ENCODE peak calls at places on chromosomes 7 and 10, in ten cellular contexts. L is NCI-H69; K is HT1080; E is DMS153; G is PC-3; B is lower leg skin; W is retina; R is T-cell; J is hepatocyte; C is stimulated activated CD4-positive, alpha-beta T cell treated with anti-CD3 and anti-CD28 coated beads, Interleukin-1b, Interleukin-23, amount 100 ng/mL, for 24 hours. F is an unnamed sample.

GRCh38 chr10:1417574-1417973 is 319.8 kb downstream of the ADARB2 start:
- DNase-seq in K (no peak), R (no peak), B (no peak), J (no peak), E (no peak), C (no peak), W (no peak), L (no peak), G (no peak), F (no peak)

GRCh38 chr10:93181249-93181928 is 107.7 kb downstream of the CYP26A1 start:
- DNase-seq in E (no peak), L (no peak), R (no peak), B (no peak), W (no peak), C (no peak), G (no peak), J (no peak), K (no peak), F (no peak)

GRCh38 chr7:132028144-132028920 is 471.9 kb upstream of the PODXL start:
- DNase-seq in K (no peak), J (no peak), E (no peak), R (no peak), L (no peak), G (peak; percentile 91), C (no peak), B (no peak), W (no peak), F (no peak)

GRCh38 chr7:5709347-5709950 is 72.0 kb downstream of the RNF216 start:
- DNase-seq in G (no peak), C (no peak), R (no peak), E (no peak), K (no peak), L (no peak), J (no peak), W (no peak), B (no peak), F (no peak)

GRCh38 chr7:77479536-77480088 is 57.5 kb upstream of the PTPN12 start:
- DNase-seq in W (no peak), B (no peak), K (no peak), R (no peak), G (peak; percentile 76), C (no peak), L (peak; percentile 59), E (peak; percentile 75), J (peak; percentile 17), F (peak; percentile 23)

GRCh38 chr10:5187852-5188251 is 2.9 kb upstream of the AKR1C8 start:
- DNase-seq in E (no peak), G (no peak), J (no peak), W (no peak), R (no peak), C (no peak), K (no peak), L (no peak), B (no peak), F (no peak)

GRCh38 chr7:65429642-65430343 is 56.1 kb downstream of the ZNF92 start:
- DNase-seq in R (no peak), C (no peak), J (no peak), K (no peak), W (no peak), G (no peak), B (no peak), L (no peak), E (no peak), F (no peak)

GRCh38 chr7:94325121-94325475 is 69.6 kb upstream of the COL1A2 start:
- DNase-seq in W (no peak), C (no peak), R (no peak), L (no peak), E (no peak), B (no peak), G (no peak), J (no peak), K (no peak), F (no peak)

GRCh38 chr10:70991140-70992124 is 103.1 kb upstream of the PCBD1 start:
- DNase-seq in J (no peak), W (no peak), R (no peak), E (no peak), L (no peak), B (no peak), C (no peak), K (no peak), G (no peak), F (no peak)

GRCh38 chr10:72679838-72680241 is 12.1 kb upstream of the MCU start:
- DNase-seq in C (no peak), W (no peak), E (no peak), G (no peak), J (peak; percentile 45), R (no peak), L (no peak), K (no peak), B (no peak), F (no peak)

GRCh38 chr10:69005704-69006103 is 17.1 kb downstream of the KIFBP start:
- DNase-seq in W (no peak), L (no peak), G (no peak), K (no peak), B (no peak), C (no peak), J (no peak), R (no peak), E (no peak), F (no peak)

GRCh38 chr10:78688945-78689935 is 379.5 kb upstream of the ZMIZ1 start:
- DNase-seq in J (peak; percentile 50), K (no peak), L (peak; percentile 95), C (no peak), B (no peak), W (peak; percentile 88), R (no peak), G (no peak), E (peak; percentile 90), F (peak; percentile 94)

GRCh38 chr10:13390604-13391522 is 42.8 kb upstream of the SEPHS1 start:
- DNase-seq in G (no peak), K (no peak), J (no peak), W (no peak), B (no peak), R (no peak), C (no peak), E (no peak), L (no peak), F (no peak)

GRCh38 chr10:44417761-44418160 is 32.9 kb upstream of the CXCL12 start:
- DNase-seq in J (no peak), E (no peak), K (no peak), R (no peak), G (no peak), C (no peak), B (peak; percentile 63), L (no peak), W (no peak), F (no peak)

GRCh38 chr10:52701647-52702046 is 70.9 kb downstream of the MBL2 start:
- DNase-seq in B (no peak), J (no peak), G (no peak), R (no peak), C (no peak), K (no peak), W (no peak), L (peak; percentile 26), E (no peak), F (peak; percentile 75)

GRCh38 chr10:125060038-125060437 is 100.3 kb downstream of the CTBP2 start:
- DNase-seq in G (no peak), B (no peak), R (no peak), J (no peak), C (no peak), L (no peak), W (no peak), K (no peak), E (no peak), F (no peak)

GRCh38 chr7:42170724-42171123 is 66.3 kb downstream of the GLI3 start:
- DNase-seq in G (peak; percentile 94), W (no peak), B (no peak), R (no peak), C (no peak), L (no peak), K (peak; percentile 67), J (no peak), E (no peak), F (no peak)

GRCh38 chr7:96178581-96178980 is 143.3 kb downstream of the SLC25A13 start:
- DNase-seq in W (no peak), G (peak; percentile 49), C (no peak), J (no peak), K (peak; percentile 18), R (no peak), L (peak; percentile 98), E (no peak), B (no peak), F (no peak)

GRCh38 chr7:52634996-52635395 is 400.4 kb upstream of the POM121L12 start:
- DNase-seq in L (no peak), W (no peak), J (peak; percentile 65), C (no peak), B (no peak), E (no peak), G (peak; percentile 14), R (no peak), K (peak; percentile 6), F (no peak)

GRCh38 chr10:116892873-116893685 is 43.8 kb downstream of the ENO4 start:
- DNase-seq in R (no peak), K (no peak), C (no peak), G (peak; percentile 16), W (peak; percentile 67), J (peak; percentile 47), E (peak; percentile 9), L (peak; percentile 91), B (no peak), F (peak; percentile 86)

GRCh38 chr7:112067609-112068540 is 138.3 kb downstream of the DOCK4 start:
- DNase-seq in R (no peak), K (no peak), G (no peak), J (no peak), C (no peak), E (no peak), L (peak; percentile 93), W (no peak), B (no peak), F (peak; percentile 25)

GRCh38 chr10:26481914-26482550 is 43.9 kb downstream of the APBB1IP start:
- DNase-seq in K (no peak), L (no peak), G (no peak), C (no peak), W (no peak), J (no peak), E (no peak), R (no peak), B (no peak), F (no peak)

GRCh38 chr7:38367301-38367700 is 93.9 kb upstream of the TARP start:
- DNase-seq in L (no peak), J (no peak), C (no peak), B (no peak), K (peak; percentile 54), G (no peak), W (no peak), R (no peak), E (no peak), F (no peak)

GRCh38 chr7:148916186-148916585 is 32.1 kb upstream of the EZH2 start:
- DNase-seq in G (no peak), L (no peak), J (no peak), C (no peak), K (no peak), R (no peak), W (no peak), E (no peak), B (no peak), F (peak; percentile 44)

GRCh38 chr10:131777162-131777561 is 123.6 kb upstream of the PPP2R2D start:
- DNase-seq in C (no peak), E (no peak), G (no peak), L (no peak), R (no peak), K (no peak), W (no peak), B (peak; percentile 50), J (no peak), F (no peak)

GRCh38 chr7:15751191-15751701 is 64.8 kb upstream of the MEOX2 start:
- DNase-seq in E (no peak), W (no peak), L (no peak), K (no peak), B (no peak), C (no peak), R (no peak), G (no peak), J (no peak), F (peak; percentile 12)

GRCh38 chr10:102555781-102556328 is 52.1 kb downstream of the SUFU start:
- DNase-seq in E (no peak), C (no peak), W (no peak), G (no peak), B (no peak), K (peak; percentile 74), R (no peak), L (no peak), J (peak; percentile 52), F (peak; percentile 44)

GRCh38 chr10:124732931-124733536 is 11.1 kb downstream of the FAM53B start:
- DNase-seq in B (peak; percentile 87), J (peak; percentile 42), W (no peak), R (peak; percentile 41), C (no peak), G (no peak), E (no peak), K (no peak), L (no peak), F (peak; percentile 78)